ENCODE peak calls at places on chromosomes 3 and 15, in nine cellular contexts. V is activated CD4-positive, alpha-beta T cell treated with anti-CD3 and anti-CD28 coated beads, Interleukin-2, amount 50 U/mL, for 4 hours; F is activated effector memory CD4-positive, alpha-beta T cell treated with Interleukin-2 at 50 U/mL for 16 hours; N is fibroblast of lung; L is H54; U is C1 segment of cervical spinal cord; K is germinal center; Y is H7; B is Right ventricle myocardium superior. H is an unnamed sample.
A peak's percentile ranks its signal among the peaks of the same experiment; 100 is the strongest.

GRCh38 chr15:42408178-42408577 is 48.9 kb downstream of the CAPN3 start:
- DNase-seq in V (no peak), F (no peak), N (no peak), L (no peak), U (no peak), K (no peak), Y (no peak), B (no peak), H (no peak)

GRCh38 chr3:194769020-194769643 is 83.4 kb downstream of the FAM43A start:
- DNase-seq in V (peak; percentile 96), F (peak; percentile 87), N (peak; percentile 86), L (peak; percentile 83), U (peak; percentile 63), K (peak; percentile 97), Y (peak; percentile 96), B (peak; percentile 94), H (peak; percentile 96)

GRCh38 chr15:96703087-96703486 is 372.6 kb downstream of the NR2F2 start:
- DNase-seq in V (no peak), F (no peak), N (no peak), L (no peak), U (no peak), K (no peak), Y (peak; percentile 2), B (no peak), H (no peak)

GRCh38 chr3:73558399-73559075 is 66.2 kb downstream of the PDZRN3 start:
- DNase-seq in V (no peak), F (no peak), N (peak; percentile 97), L (no peak), U (no peak), K (no peak), Y (peak; percentile 33), B (no peak), H (no peak)

GRCh38 chr15:31442203-31443090 is 115.8 kb downstream of the KLF13 start:
- DNase-seq in V (no peak), F (no peak), N (peak; percentile 89), L (no peak), U (no peak), K (no peak), Y (peak; percentile 72), B (no peak), H (no peak)

GRCh38 chr15:67064607-67065530 is 533 bp upstream of the SMAD3 start:
- DNase-seq in V (no peak), F (peak; percentile 26), N (no peak), L (no peak), U (peak; percentile 71), K (peak; percentile 63), Y (peak; percentile 87), B (peak; percentile 78), H (no peak)

GRCh38 chr15:91471410-91471993 is 371.4 kb downstream of the SV2B start:
- DNase-seq in V (no peak), F (no peak), N (peak; percentile 94), L (peak; percentile 5), U (no peak), K (no peak), Y (no peak), B (no peak), H (no peak)

GRCh38 chr15:77808077-77808476 is 175.4 kb upstream of the LINGO1 start:
- DNase-seq in V (no peak), F (no peak), N (no peak), L (no peak), U (peak; percentile 20), K (no peak), Y (no peak), B (no peak), H (peak; percentile 60)

GRCh38 chr15:39406485-39406884 is 174.4 kb upstream of the THBS1 start:
- DNase-seq in V (no peak), F (no peak), N (no peak), L (no peak), U (no peak), K (no peak), Y (no peak), B (no peak), H (no peak)

GRCh38 chr3:191235331-191236314 is 36.6 kb downstream of the OSTN start:
- DNase-seq in V (no peak), F (no peak), N (peak; percentile 20), L (no peak), U (no peak), K (no peak), Y (no peak), B (no peak), H (no peak)

GRCh38 chr3:130960139-130960779 is 66.4 kb downstream of the ASTE1 start:
- DNase-seq in V (no peak), F (no peak), N (no peak), L (no peak), U (no peak), K (no peak), Y (no peak), B (no peak), H (no peak)

GRCh38 chr15:32861741-32862140 is 143.9 kb downstream of the GREM1 start:
- DNase-seq in V (no peak), F (no peak), N (peak; percentile 86), L (peak; percentile 22), U (peak; percentile 4), K (no peak), Y (peak; percentile 51), B (no peak), H (peak; percentile 13)

GRCh38 chr3:172520332-172520831 is 2.8 kb downstream of the TNFSF10 start:
- DNase-seq in V (no peak), F (no peak), N (peak; percentile 66), L (no peak), U (no peak), K (no peak), Y (no peak), B (no peak), H (no peak)

GRCh38 chr15:73009306-73010091 is 42.8 kb upstream of the NEO1 start:
- DNase-seq in V (no peak), F (no peak), N (no peak), L (no peak), U (no peak), K (no peak), Y (no peak), B (no peak), H (no peak)

GRCh38 chr15:64232400-64232799 is 69.6 kb upstream of the PPIB start:
- DNase-seq in V (no peak), F (no peak), N (peak; percentile 35), L (no peak), U (no peak), K (no peak), Y (no peak), B (no peak), H (no peak)

GRCh38 chr3:53776494-53777101 is 69.6 kb downstream of the CHDH start:
- DNase-seq in V (no peak), F (no peak), N (no peak), L (no peak), U (no peak), K (no peak), Y (no peak), B (no peak), H (no peak)

GRCh38 chr3:53236112-53236841 is 19.5 kb downstream of the TKT start:
- DNase-seq in V (no peak), F (no peak), N (peak; percentile 89), L (peak; percentile 86), U (peak; percentile 10), K (no peak), Y (peak; percentile 77), B (peak; percentile 88), H (no peak)

GRCh38 chr15:80743189-80743833 is 35.9 kb upstream of the CEMIP start:
- DNase-seq in V (no peak), F (no peak), N (peak; percentile 14), L (no peak), U (no peak), K (no peak), Y (no peak), B (no peak), H (no peak)

GRCh38 chr15:61780278-61780677 is 280.0 kb downstream of the VPS13C start:
- DNase-seq in V (no peak), F (no peak), N (no peak), L (no peak), U (no peak), K (no peak), Y (no peak), B (no peak), H (no peak)